ENCODE peak calls at places on chromosomes 6 and 20, in six cellular contexts. X is H1, F is suprapubic skin, S is HCT116, G is breast epithelium, O is GM12892. C is an unnamed sample.

GRCh38 chr20:3431109-3431508 is 23.6 kb upstream of the DNAAF9 start:
- DNase-seq in X (no peak), S (no peak), G (no peak), O (no peak), F (no peak), C (no peak)

GRCh38 chr6:5082487-5083306 is 2.4 kb upstream of the PPP1R3G start:
- DNase-seq in G (no peak), S (peak), F (peak), O (no peak), X (no peak), C (no peak)

GRCh38 chr6:24125980-24126379 is at the start of gene NRSN1:
- DNase-seq in F (no peak), X (peak), G (no peak), O (no peak), S (no peak), C (no peak)

GRCh38 chr6:27879795-27880194 is 32.4 kb downstream of the OR2B2 start:
- DNase-seq in O (no peak), X (peak), F (no peak), G (no peak), S (no peak), C (no peak)

GRCh38 chr6:105550961-105551625 is 148.2 kb upstream of the PREP start:
- DNase-seq in O (no peak), G (no peak), X (no peak), F (no peak), S (no peak), C (no peak)

GRCh38 chr6:44056392-44057237 is 70.6 kb downstream of the MRPL14 start:
- DNase-seq in F (no peak), S (no peak), O (no peak), G (no peak), X (no peak), C (no peak)

GRCh38 chr6:133835901-133836300 is 53.0 kb upstream of the TCF21 start:
- DNase-seq in F (no peak), G (no peak), S (no peak), O (no peak), X (no peak), C (no peak)

GRCh38 chr20:12722096-12722495 is 286.7 kb upstream of the SPTLC3 start:
- DNase-seq in S (no peak), O (no peak), X (no peak), F (no peak), G (no peak), C (no peak)

GRCh38 chr20:17568972-17569471 is 853 bp upstream of the DSTN start:
- DNase-seq in G (peak), X (peak), F (peak), O (no peak), S (peak), C (peak)

GRCh38 chr6:32488085-32488484 is 42.0 kb downstream of the HLA-DRB5 start:
- DNase-seq in O (no peak), S (no peak), G (no peak), X (no peak), F (no peak), C (no peak)

GRCh38 chr6:14640631-14641030 is 523.1 kb downstream of the CD83 start:
- DNase-seq in X (no peak), S (no peak), G (no peak), F (no peak), O (no peak), C (no peak)

GRCh38 chr6:101226677-101227135 is 166.8 kb upstream of the GRIK2 start:
- DNase-seq in O (no peak), X (peak), S (peak), G (no peak), F (no peak), C (no peak)

GRCh38 chr20:31721408-31722332 is 998 bp downstream of the BCL2L1 start:
- DNase-seq in O (no peak), S (no peak), G (no peak), F (no peak), X (no peak), C (peak)

GRCh38 chr6:3517350-3517749 is 60.5 kb upstream of the SLC22A23 start:
- DNase-seq in X (no peak), O (no peak), G (no peak), S (no peak), F (no peak), C (no peak)

GRCh38 chr20:610130-611046 is at the start of gene TCF15:
- DNase-seq in O (no peak), G (peak), X (peak), F (no peak), S (no peak), C (no peak)

GRCh38 chr20:45157977-45158376 is 16.7 kb upstream of the PI3 start:
- DNase-seq in O (no peak), G (no peak), X (no peak), F (no peak), S (peak), C (no peak)

GRCh38 chr20:17912916-17913315 is 55.7 kb downstream of the SNX5 start:
- DNase-seq in G (no peak), F (no peak), X (no peak), O (no peak), S (no peak), C (no peak)

GRCh38 chr20:5996765-5997164 is 46.3 kb downstream of the MCM8 start:
- DNase-seq in F (no peak), G (no peak), O (peak), X (no peak), S (no peak), C (no peak)

GRCh38 chr6:119174879-119175817 is 96.7 kb upstream of the FAM184A start:
- DNase-seq in O (no peak), G (no peak), F (no peak), X (no peak), S (no peak), C (no peak)

DNA sequence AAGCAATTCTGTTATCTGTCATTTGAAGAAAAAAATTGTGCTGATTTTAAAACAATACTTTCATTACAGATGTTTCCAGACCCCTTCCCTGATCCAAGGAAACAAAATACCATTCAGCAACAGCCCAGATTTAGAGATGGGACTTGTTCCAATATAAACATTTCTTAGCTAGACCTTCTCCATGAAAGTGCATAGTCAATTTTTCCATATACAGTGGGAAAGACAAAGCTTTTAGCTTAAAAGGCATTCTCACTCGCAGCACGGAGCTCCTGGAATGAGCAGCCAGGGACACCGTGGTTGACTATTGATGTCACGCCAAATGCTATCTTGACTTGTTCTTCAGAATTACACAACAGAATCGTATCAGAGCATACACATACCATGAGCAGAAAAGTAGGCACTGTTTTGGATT is 21.5 kb downstream of the LAMA4 start:
- DNase-seq in S (no peak), O (no peak), F (no peak), G (no peak), X (no peak), C (no peak)
- TF ChIP-seq POLR2AphosphoS5 in S (no peak), O (no peak), F (no peak), G (no peak), X (no peak), C (peak)

GRCh38 chr6:33696076-33696475 is 15.4 kb downstream of the UQCC2 start:
- DNase-seq in S (no peak), X (no peak), G (no peak), F (no peak), O (no peak), C (no peak)

GRCh38 chr6:33696538-33697518 is 14.7 kb downstream of the UQCC2 start:
- DNase-seq in G (peak), F (peak), X (no peak), O (no peak), S (no peak), C (peak)

GRCh38 chr6:33699131-33699530 is 12.4 kb downstream of the UQCC2 start:
- DNase-seq in G (no peak), X (no peak), O (no peak), F (no peak), S (no peak), C (no peak)

GRCh38 chr6:33698494-33698893 is 13.0 kb downstream of the UQCC2 start:
- DNase-seq in G (no peak), O (no peak), X (no peak), F (peak), S (no peak), C (no peak)

DNA sequence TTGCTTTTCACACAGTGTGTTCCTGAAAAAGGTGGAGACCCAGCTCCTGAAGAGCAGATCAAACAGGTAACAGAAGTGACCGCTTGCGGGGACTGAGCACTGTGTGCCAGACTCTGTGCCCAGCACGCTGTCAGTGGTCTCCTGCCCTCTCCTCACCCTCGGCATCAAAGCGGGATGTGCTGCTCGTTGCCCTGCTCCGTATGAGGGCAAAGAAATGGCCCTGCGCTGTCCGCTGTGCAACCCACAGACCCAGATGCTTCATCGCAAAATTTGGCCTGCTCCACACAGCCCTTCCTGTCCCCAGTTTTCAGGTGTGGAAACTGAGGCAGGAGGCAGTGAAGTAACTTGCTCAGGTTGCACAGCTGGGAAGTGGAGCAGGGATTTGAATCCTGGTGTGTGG is 13.7 kb downstream of the UQCC2 start:
- DNase-seq in S (no peak), G (no peak), F (no peak), X (no peak), O (no peak), C (no peak)
- TF ChIP-seq POLR2AphosphoS5 in S (no peak), G (no peak), F (no peak), X (no peak), O (no peak), C (no peak)

DNA sequence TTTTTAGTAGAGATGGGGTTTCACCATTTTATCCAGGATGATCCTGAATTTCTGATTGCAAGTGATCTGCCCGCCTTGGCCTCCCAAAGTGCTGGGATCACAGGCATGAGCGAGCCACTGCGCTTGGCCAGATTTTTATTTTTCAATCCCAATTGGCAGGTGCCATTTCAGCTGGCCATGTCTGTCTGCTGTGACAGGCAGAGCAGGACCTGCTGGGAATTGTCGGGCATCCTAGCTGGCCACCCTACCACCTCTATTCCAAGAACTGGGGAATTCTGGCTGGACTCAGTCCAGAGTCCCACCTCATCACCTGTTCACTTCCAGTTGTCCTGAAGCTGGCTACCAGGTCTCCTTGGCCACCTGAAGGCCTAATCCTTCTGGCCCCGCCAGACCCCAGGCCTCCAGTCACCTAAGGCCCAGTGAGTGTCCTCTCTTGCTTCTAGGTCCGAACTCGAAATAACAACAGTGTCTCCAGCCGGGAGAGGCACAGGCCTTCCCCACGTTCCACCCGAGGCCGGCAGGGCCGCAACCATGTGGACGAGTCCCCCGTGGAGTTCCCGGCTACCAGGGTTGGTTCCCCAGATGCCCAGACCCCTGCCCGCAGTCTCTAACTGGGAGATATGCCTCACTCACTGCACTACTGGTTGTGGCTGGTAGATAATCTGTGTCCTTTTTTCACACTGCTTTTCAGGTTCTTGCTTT is 24.0 kb downstream of the DNMT3B start:
- DNase-seq in X (no peak), F (no peak), S (no peak), G (no peak), O (no peak), C (no peak)
- TF ChIP-seq POLR2AphosphoS5 in X (no peak), F (no peak), S (no peak), G (no peak), O (no peak), C (no peak)

GRCh38 chr6:149212202-149212601 is 105.3 kb upstream of the TAB2 start:
- DNase-seq in G (no peak), F (no peak), S (no peak), X (no peak), O (no peak), C (no peak)
- TF ChIP-seq POLR2AphosphoS5 in G (no peak), F (no peak), S (no peak), X (no peak), O (no peak), C (no peak)

GRCh38 chr20:57409316-57409671 is 18.1 kb downstream of the RBM38 start:
- DNase-seq in S (no peak), F (no peak), O (no peak), X (no peak), G (no peak), C (no peak)
- TF ChIP-seq POLR2AphosphoS5 in S (no peak), F (no peak), O (no peak), X (no peak), G (no peak), C (no peak)

GRCh38 chr6:33620158-33620583 is 951 bp upstream of the ITPR3 start:
- DNase-seq in X (peak), F (peak), G (no peak), S (no peak), O (no peak), C (peak)

GRCh38 chr6:33623895-33624381 is 2.8 kb downstream of the ITPR3 start:
- DNase-seq in G (no peak), O (no peak), F (no peak), S (no peak), X (no peak), C (peak)

GRCh38 chr6:33622456-33623431 is 1.6 kb downstream of the ITPR3 start:
- DNase-seq in F (peak), S (no peak), O (no peak), G (no peak), X (no peak), C (peak)

GRCh38 chr6:33620584-33621395 is at the start of gene ITPR3:
- DNase-seq in S (peak), O (peak), X (peak), G (no peak), F (peak), C (peak)

DNA sequence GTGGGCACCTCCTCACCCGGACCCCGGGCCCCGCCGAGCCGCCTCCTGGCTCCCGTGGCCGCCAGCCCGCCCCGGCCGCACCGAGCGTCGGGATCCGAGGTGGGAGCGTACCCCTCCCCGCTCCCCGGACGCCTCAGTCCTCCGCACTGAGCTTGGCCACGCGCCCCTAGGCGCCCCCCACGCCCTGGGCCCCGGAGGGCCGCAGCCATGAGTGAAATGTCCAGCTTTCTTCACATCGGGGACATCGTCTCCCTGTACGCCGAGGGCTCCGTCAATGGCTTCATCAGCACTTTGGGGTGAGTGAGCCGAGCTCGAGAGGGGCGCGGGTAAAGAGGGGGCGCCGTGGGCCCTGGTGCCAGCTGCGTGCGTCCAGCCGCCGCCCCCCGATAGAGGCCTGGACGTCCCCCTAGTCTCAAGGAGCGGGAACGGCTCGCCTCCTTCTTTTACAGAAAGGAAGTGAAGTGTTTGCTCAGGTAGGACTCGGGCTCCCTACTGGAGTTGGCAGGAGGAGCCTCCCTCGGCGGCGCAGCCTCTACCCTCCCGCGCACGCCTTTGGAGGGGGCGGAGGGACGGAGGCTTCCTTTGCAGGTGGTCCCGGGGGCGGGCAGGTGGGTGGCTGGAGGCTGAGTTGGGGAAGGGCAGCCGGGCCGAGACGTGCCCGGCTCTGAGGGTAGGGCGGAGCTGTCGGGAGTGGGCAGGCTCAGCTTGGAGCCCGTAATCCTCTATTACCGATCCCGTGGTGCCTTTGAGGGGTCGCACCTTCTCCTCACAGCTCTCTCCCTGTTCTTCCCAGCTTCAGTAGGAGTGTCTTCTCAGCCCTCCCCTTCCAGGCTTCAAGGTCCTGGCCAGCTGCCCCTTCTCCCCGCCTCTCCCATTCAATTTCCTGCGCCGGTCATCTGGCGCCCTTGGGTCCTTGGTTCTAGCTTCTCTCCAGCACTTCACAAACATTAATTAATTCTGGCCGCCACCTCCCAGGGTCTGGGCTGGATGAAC is 570 bp downstream of the ITPR3 start:
- DNase-seq in X (peak), O (peak), G (no peak), S (no peak), F (peak), C (peak)
- TF ChIP-seq POLR2AphosphoS5 in X (no peak), O (no peak), G (no peak), S (no peak), F (no peak), C (no peak)

DNA sequence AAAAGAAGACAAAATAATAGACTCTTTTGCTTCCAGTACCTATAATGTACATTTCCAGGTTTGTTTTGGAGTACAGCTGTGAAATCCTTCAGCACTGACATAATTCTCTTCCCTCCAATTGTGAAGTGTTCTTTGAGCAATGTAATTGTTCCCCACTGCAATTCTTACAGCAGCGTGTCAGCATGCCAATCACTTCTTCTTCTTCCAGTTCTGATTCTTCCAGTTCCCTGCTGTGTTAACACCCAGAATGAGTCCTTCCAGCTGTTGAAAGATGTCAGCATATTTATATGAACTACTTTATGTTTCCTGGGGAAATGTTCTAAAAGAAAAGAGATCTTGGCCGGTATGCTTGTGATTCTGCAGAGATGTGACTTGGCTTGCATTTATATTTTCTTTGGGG is 213.9 kb downstream of the UNC5CL start:
- DNase-seq in F (no peak), S (no peak), X (no peak), G (no peak), O (no peak), C (no peak)
- TF ChIP-seq POLR2AphosphoS5 in F (no peak), S (no peak), X (no peak), G (no peak), O (no peak), C (no peak)